ENCODE peak calls at places on chromosomes 13 and 19, in nine cellular contexts. Y is fibroblast of the aortic adventitia, Z is lower lobe of right lung, N is fibroblast of mammary gland, S is pancreas, M is colonic mucosa, H is mammary epithelial cell, T is cardiac muscle cell, W is endothelial cell. K is an unnamed sample.

GRCh38 chr19:4174895-4175668 is 7.3 kb downstream of the SIRT6 start:
- DNase-seq in Y (no peak), Z (no peak), N (no peak), S (no peak), M (peak), H (no peak), T (no peak), W (no peak), K (no peak)

GRCh38 chr19:54095136-54095858 is 5.3 kb downstream of the OSCAR start:
- DNase-seq in Y (no peak), Z (no peak), N (no peak), S (peak), M (no peak), H (no peak), T (no peak), W (no peak), K (no peak)

GRCh38 chr19:54967611-54968010 is 1.4 kb downstream of the NLRP2 start:
- DNase-seq in Y (no peak), Z (no peak), N (no peak), S (no peak), M (no peak), H (no peak), T (no peak), W (no peak), K (no peak)

GRCh38 chr13:84528408-84529055 is 646.3 kb upstream of the SLITRK1 start:
- DNase-seq in Y (no peak), Z (no peak), N (no peak), S (no peak), M (no peak), H (no peak), T (no peak), W (no peak), K (no peak)

GRCh38 chr13:61954092-61954491 is 538.4 kb upstream of the PCDH20 start:
- DNase-seq in Y (no peak), Z (no peak), N (peak), S (no peak), M (no peak), H (no peak), T (peak), W (no peak), K (no peak)

GRCh38 chr19:3821857-3822364 is 35.7 kb upstream of the MATK start:
- DNase-seq in Y (peak), Z (peak), N (peak), S (peak), M (peak), H (no peak), T (peak), W (peak), K (peak)

GRCh38 chr19:6226444-6227155 is 53.2 kb downstream of the MLLT1 start:
- DNase-seq in Y (no peak), Z (peak), N (no peak), S (no peak), M (no peak), H (no peak), T (no peak), W (no peak), K (no peak)

GRCh38 chr19:1173845-1174809 is at the start of gene SBNO2:
- DNase-seq in Y (peak), Z (peak), N (peak), S (peak), M (peak), H (peak), T (peak), W (peak), K (peak)

GRCh38 chr19:583198-583967 is 6.3 kb upstream of the HCN2 start:
- DNase-seq in Y (no peak), Z (no peak), N (no peak), S (no peak), M (no peak), H (no peak), T (no peak), W (no peak), K (no peak)

GRCh38 chr13:97938701-97939475 is 14.6 kb upstream of the IPO5 start:
- DNase-seq in Y (peak), Z (no peak), N (peak), S (no peak), M (no peak), H (no peak), T (peak), W (no peak), K (no peak)

GRCh38 chr13:83950284-83950683 is 68.0 kb upstream of the SLITRK1 start:
- DNase-seq in Y (no peak), Z (no peak), N (no peak), S (no peak), M (no peak), H (no peak), T (no peak), W (no peak), K (no peak)

GRCh38 chr13:80342541-80343371 is 1.8 kb upstream of the SPRY2 start:
- DNase-seq in Y (peak), Z (peak), N (peak), S (peak), M (peak), H (peak), T (peak), W (peak), K (peak)

GRCh38 chr19:53977429-53977990 is 13.9 kb upstream of the CACNG6 start:
- DNase-seq in Y (peak), Z (peak), N (peak), S (peak), M (peak), H (peak), T (peak), W (peak), K (peak)

GRCh38 chr19:55720214-55720746 is 17.9 kb downstream of the NLRP9 start:
- DNase-seq in Y (no peak), Z (no peak), N (no peak), S (no peak), M (no peak), H (no peak), T (no peak), W (no peak), K (no peak)

GRCh38 chr19:52735734-52736133 is 890 bp upstream of the ZNF611 start:
- DNase-seq in Y (peak), Z (peak), N (peak), S (peak), M (peak), H (peak), T (peak), W (peak), K (no peak)

GRCh38 chr19:44955500-44956439 is 590 bp downstream of the CLPTM1 start:
- DNase-seq in Y (no peak), Z (no peak), N (no peak), S (no peak), M (no peak), H (no peak), T (no peak), W (no peak), K (no peak)

GRCh38 chr13:100668408-100668807 is 6.2 kb downstream of the TMTC4 start:
- DNase-seq in Y (peak), Z (no peak), N (no peak), S (no peak), M (no peak), H (no peak), T (peak), W (no peak), K (no peak)

GRCh38 chr13:40146586-40147240 is 491.3 kb downstream of the COG6 start:
- DNase-seq in Y (no peak), Z (no peak), N (no peak), S (no peak), M (no peak), H (peak), T (no peak), W (no peak), K (no peak)

GRCh38 chr19:9295411-9295849 is 14.2 kb downstream of the ZNF699 start:
- DNase-seq in Y (no peak), Z (no peak), N (peak), S (no peak), M (no peak), H (no peak), T (no peak), W (no peak), K (no peak)

GRCh38 chr13:87172166-87172825 is 498.9 kb upstream of the SLITRK5 start:
- DNase-seq in Y (peak), Z (no peak), N (no peak), S (no peak), M (no peak), H (no peak), T (no peak), W (no peak), K (no peak)

GRCh38 chr19:48030073-48030472 is 13.8 kb downstream of the CABP5 start:
- DNase-seq in Y (no peak), Z (no peak), N (no peak), S (no peak), M (no peak), H (no peak), T (no peak), W (no peak), K (no peak)

GRCh38 chr13:85303630-85304029 is 495.6 kb downstream of the SLITRK6 start:
- DNase-seq in Y (no peak), Z (no peak), N (no peak), S (no peak), M (no peak), H (no peak), T (no peak), W (no peak), K (no peak)

GRCh38 chr13:85241045-85241444 is 558.2 kb downstream of the SLITRK6 start:
- DNase-seq in Y (peak), Z (no peak), N (peak), S (no peak), M (no peak), H (peak), T (peak), W (no peak), K (no peak)

GRCh38 chr13:35485451-35485850 is 9.0 kb upstream of the MAB21L1 start:
- DNase-seq in Y (no peak), Z (no peak), N (no peak), S (no peak), M (no peak), H (no peak), T (no peak), W (no peak), K (no peak)

GRCh38 chr19:4151623-4152022 is 1.8 kb upstream of the CREB3L3 start:
- DNase-seq in Y (no peak), Z (no peak), N (no peak), S (no peak), M (no peak), H (no peak), T (no peak), W (no peak), K (no peak)

GRCh38 chr19:2495651-2496316 is 19.9 kb downstream of the GADD45B start:
- DNase-seq in Y (peak), Z (no peak), N (no peak), S (peak), M (peak), H (no peak), T (peak), W (no peak), K (no peak)

GRCh38 chr19:34404109-34404909 is at the start of gene PDCD2L:
- DNase-seq in Y (peak), Z (peak), N (peak), S (peak), M (peak), H (peak), T (peak), W (peak), K (peak)

GRCh38 chr13:45519473-45519872 is 54.7 kb downstream of the COG3 start:
- DNase-seq in Y (no peak), Z (no peak), N (no peak), S (no peak), M (no peak), H (no peak), T (no peak), W (no peak), K (no peak)

GRCh38 chr13:63435668-63436275 is 2020.1 kb upstream of the PCDH20 start:
- DNase-seq in Y (peak), Z (no peak), N (peak), S (no peak), M (no peak), H (peak), T (peak), W (no peak), K (no peak)

GRCh38 chr13:90867336-90867683 is 480.2 kb upstream of the MIR17HG start:
- DNase-seq in Y (peak), Z (peak), N (peak), S (peak), M (peak), H (peak), T (peak), W (peak), K (peak)

DNA sequence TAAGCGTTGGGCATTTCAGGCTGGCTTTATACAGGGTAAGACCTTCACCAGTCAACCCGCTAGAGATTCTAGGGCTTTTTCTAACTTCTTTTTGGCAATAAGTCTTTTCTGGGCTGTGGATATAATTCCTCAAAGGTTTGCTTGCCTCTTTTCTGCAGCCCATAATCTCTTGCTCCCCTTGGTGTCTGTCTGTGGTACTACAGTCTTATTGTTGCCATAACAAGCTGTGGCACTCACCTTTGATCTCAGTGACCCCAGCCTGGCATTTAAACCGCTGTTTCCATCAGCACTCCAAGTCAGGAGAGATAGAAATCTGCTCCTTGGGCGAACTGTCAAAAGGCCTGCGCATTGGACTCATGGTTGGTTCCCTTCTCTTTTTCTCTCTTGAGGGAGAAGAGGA is 14.5 kb upstream of the MPHOSPH8 start:
- DNase-seq in Y (peak), Z (no peak), N (peak), S (no peak), M (peak), H (no peak), T (peak), W (peak), K (peak)
- TF ChIP-seq CTCF in Y (peak), Z (peak), N (peak), S (no peak), M (peak), H (peak), T (peak), W (peak), K (no peak)

GRCh38 chr13:99087130-99087953 is 109.5 kb upstream of the DOCK9 start:
- DNase-seq in Y (peak), Z (peak), N (peak), S (peak), M (peak), H (peak), T (peak), W (peak), K (peak)
- TF ChIP-seq CTCF in Y (peak), Z (peak), N (no peak), S (no peak), M (peak), H (peak), T (peak), W (no peak), K (no peak)

GRCh38 chr13:73416093-73416492 is 357.3 kb downstream of the KLF5 start:
- DNase-seq in Y (no peak), Z (no peak), N (no peak), S (no peak), M (no peak), H (no peak), T (no peak), W (no peak), K (no peak)

GRCh38 chr13:73422973-73423372 is 364.2 kb downstream of the KLF5 start:
- DNase-seq in Y (no peak), Z (no peak), N (no peak), S (no peak), M (no peak), H (no peak), T (no peak), W (no peak), K (no peak)

GRCh38 chr13:73412933-73413332 is 354.1 kb downstream of the KLF5 start:
- DNase-seq in Y (no peak), Z (no peak), N (no peak), S (no peak), M (no peak), H (peak), T (no peak), W (no peak), K (no peak)

GRCh38 chr13:73421310-73421912 is 362.6 kb downstream of the KLF5 start:
- DNase-seq in Y (peak), Z (no peak), N (peak), S (peak), M (peak), H (peak), T (no peak), W (no peak), K (no peak)

DNA sequence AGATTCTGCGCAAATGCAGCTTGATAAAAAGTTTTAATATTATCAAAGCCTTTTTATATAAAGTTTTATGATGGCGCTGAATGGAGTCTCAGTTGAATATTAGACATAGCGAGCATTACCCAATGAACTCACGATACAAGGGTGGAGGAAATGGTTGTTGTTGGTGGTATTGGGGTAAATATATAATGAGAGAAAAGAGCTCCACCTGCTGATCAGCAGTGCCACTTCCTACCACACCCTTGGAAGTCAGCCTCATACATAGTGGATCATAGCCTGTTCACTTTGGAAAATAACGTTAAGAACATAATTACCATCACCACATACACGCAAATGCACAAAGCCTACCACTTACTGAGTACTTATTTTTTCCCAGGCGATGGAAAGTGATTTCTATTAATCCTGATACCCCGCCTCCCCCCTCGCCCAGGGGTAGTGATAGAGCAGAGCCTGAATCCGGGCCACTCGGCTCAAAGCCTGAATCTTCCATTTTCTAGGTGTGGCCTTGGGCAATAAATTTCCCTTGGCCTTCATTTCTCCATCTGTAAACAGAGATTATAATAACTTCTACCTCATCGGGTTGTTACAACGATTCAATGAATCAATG is 358.3 kb downstream of the KLF5 start:
- DNase-seq in Y (no peak), Z (no peak), N (peak), S (no peak), M (no peak), H (no peak), T (peak), W (no peak), K (peak)
- TF ChIP-seq CTCF in Y (no peak), Z (no peak), N (peak), S (no peak), M (no peak), H (peak), T (peak), W (no peak), K (peak)

GRCh38 chr13:114272977-114273376 is 8.4 kb upstream of the UPF3A start:
- DNase-seq in Y (no peak), Z (no peak), N (no peak), S (no peak), M (no peak), H (no peak), T (no peak), W (no peak), K (no peak)
- TF ChIP-seq CTCF in Y (no peak), Z (no peak), N (no peak), S (no peak), M (no peak), H (no peak), T (no peak), W (no peak), K (no peak)

DNA sequence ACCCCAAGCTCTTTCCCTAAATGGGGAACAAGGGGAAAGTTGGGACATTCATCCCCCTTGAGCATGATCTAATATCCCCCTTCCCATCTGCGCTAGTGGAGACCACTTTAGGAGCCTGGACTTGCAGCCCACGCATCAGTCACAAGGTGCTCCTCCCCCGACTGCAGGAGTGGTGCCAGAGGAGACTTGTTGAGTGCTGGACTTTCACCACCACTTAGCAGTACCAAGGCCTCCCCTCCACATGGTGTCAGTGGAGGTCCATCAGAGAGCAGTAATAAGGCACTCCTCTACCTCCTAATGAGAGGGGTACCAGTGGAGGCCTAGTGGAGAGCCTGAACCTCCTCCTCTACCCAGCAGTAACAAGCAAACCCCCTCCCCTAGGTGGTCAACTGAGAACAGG is 22.5 kb downstream of the CAB39L start:
- DNase-seq in Y (no peak), Z (no peak), N (peak), S (no peak), M (no peak), H (peak), T (peak), W (peak), K (peak)
- TF ChIP-seq CTCF in Y (no peak), Z (no peak), N (peak), S (no peak), M (no peak), H (no peak), T (peak), W (no peak), K (peak)

GRCh38 chr13:41388143-41388881 is 69.0 kb upstream of the RGCC start:
- DNase-seq in Y (no peak), Z (no peak), N (no peak), S (no peak), M (no peak), H (no peak), T (no peak), W (no peak), K (no peak)

GRCh38 chr13:41386206-41386605 is 71.1 kb upstream of the RGCC start:
- DNase-seq in Y (no peak), Z (no peak), N (no peak), S (no peak), M (no peak), H (no peak), T (no peak), W (no peak), K (no peak)

GRCh38 chr13:41383400-41383799 is 72.3 kb downstream of the NAA16 start:
- DNase-seq in Y (peak), Z (no peak), N (no peak), S (no peak), M (no peak), H (no peak), T (no peak), W (no peak), K (no peak)

GRCh38 chr13:41389580-41389979 is 67.8 kb upstream of the RGCC start:
- DNase-seq in Y (no peak), Z (no peak), N (no peak), S (no peak), M (no peak), H (no peak), T (no peak), W (no peak), K (no peak)

DNA sequence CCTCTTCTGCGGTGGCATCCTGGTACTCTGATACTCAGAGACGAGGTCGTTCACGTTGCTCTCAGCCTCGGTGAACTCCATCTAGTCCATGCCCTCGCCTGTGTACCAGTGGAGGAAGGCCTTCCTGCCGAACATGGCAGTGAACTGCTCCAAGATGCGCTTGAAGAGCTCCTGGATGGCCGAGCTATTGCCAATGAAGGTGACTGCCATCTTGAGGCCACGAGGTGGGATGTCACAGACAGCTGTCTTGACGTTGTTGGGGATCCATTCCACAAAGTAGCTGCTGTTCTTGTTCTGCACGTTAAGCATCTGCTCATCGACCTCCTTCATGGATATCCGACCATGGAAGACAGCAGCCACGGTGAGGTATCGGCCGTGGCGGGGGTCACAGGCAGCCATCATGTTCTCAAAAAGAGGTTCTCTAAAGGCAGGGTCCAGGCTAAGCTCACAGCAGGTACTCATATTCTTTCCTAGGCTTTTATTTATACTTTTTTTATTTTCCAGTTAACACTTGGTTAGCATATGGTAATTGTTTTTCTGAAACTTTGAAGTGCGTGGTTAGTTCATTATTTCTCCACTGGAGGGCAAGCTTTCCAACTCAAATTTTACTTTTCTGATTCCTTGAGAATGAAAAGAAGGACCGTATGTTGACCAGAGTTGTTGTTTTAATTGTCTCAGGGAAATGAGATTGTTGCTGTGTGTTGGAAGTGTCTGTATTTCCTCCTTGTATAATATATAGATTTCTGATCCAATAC is 72.4 kb upstream of the RGCC start:
- DNase-seq in Y (peak), Z (no peak), N (peak), S (no peak), M (no peak), H (no peak), T (peak), W (no peak), K (no peak)
- TF ChIP-seq CTCF in Y (peak), Z (peak), N (peak), S (no peak), M (peak), H (peak), T (peak), W (peak), K (no peak)